ENCODE peak calls at places on chromosome 1, in nine cellular contexts. One of them, this sample, is unnamed.
A peak's percentile ranks its signal among the peaks of the same experiment; 100 is the strongest.

GRCh38 chr1:116956378-116956777 is 45.2 kb upstream of the CD101 start:
- DNase-seq in transverse colon: no peak
- DNase-seq in activated B cell treated with CpG ODN at 0.5 μM for 24 hours: no peak
- DNase-seq in MM.1S: no peak
- DNase-seq in stomach: no peak
- DNase-seq in HFFc6: no peak
- DNase-seq in left ventricle myocardium inferior: no peak
- DNase-seq in brain microvascular endothelial cell: no peak
- DNase-seq in NB4: no peak
- DNase-seq in this sample: no peak

GRCh38 chr1:935751-936231 is 12.1 kb downstream of the SAMD11 start:
- DNase-seq in NB4: no peak
- DNase-seq in stomach: no peak
- DNase-seq in transverse colon: no peak
- DNase-seq in MM.1S: no peak
- DNase-seq in brain microvascular endothelial cell: no peak
- DNase-seq in HFFc6: no peak
- DNase-seq in activated B cell treated with CpG ODN at 0.5 μM for 24 hours: no peak
- DNase-seq in left ventricle myocardium inferior: no peak
- DNase-seq in this sample: no peak

GRCh38 chr1:59026472-59026948 is 242.7 kb upstream of the JUN start:
- DNase-seq in brain microvascular endothelial cell: no peak
- DNase-seq in MM.1S: no peak
- DNase-seq in stomach: no peak
- DNase-seq in NB4: no peak
- DNase-seq in left ventricle myocardium inferior: no peak
- DNase-seq in transverse colon: no peak
- DNase-seq in HFFc6: peak; percentile 84
- DNase-seq in activated B cell treated with CpG ODN at 0.5 μM for 24 hours: no peak
- DNase-seq in this sample: no peak

GRCh38 chr1:233261206-233261605 is 34.3 kb downstream of the PCNX2 start:
- DNase-seq in brain microvascular endothelial cell: no peak
- DNase-seq in stomach: no peak
- DNase-seq in left ventricle myocardium inferior: no peak
- DNase-seq in activated B cell treated with CpG ODN at 0.5 μM for 24 hours: no peak
- DNase-seq in transverse colon: no peak
- DNase-seq in NB4: no peak
- DNase-seq in MM.1S: no peak
- DNase-seq in HFFc6: no peak
- DNase-seq in this sample: peak; percentile 33

GRCh38 chr1:226708342-226708780 is 30.7 kb downstream of the ITPKB start:
- DNase-seq in stomach: no peak
- DNase-seq in transverse colon: no peak
- DNase-seq in MM.1S: no peak
- DNase-seq in NB4: peak; percentile 60
- DNase-seq in left ventricle myocardium inferior: no peak
- DNase-seq in HFFc6: peak; percentile 91
- DNase-seq in activated B cell treated with CpG ODN at 0.5 μM for 24 hours: no peak
- DNase-seq in brain microvascular endothelial cell: peak; percentile 80
- DNase-seq in this sample: no peak

GRCh38 chr1:143698016-143698415 is 273.8 kb downstream of the FAM72C start:
- DNase-seq in left ventricle myocardium inferior: no peak
- DNase-seq in HFFc6: no peak
- DNase-seq in MM.1S: peak; percentile 50
- DNase-seq in brain microvascular endothelial cell: no peak
- DNase-seq in activated B cell treated with CpG ODN at 0.5 μM for 24 hours: no peak
- DNase-seq in NB4: peak; percentile 80
- DNase-seq in stomach: peak; percentile 36
- DNase-seq in transverse colon: peak; percentile 74
- DNase-seq in this sample: no peak

GRCh38 chr1:225343618-225344017 is 84.2 kb downstream of the LBR start:
- DNase-seq in HFFc6: no peak
- DNase-seq in stomach: no peak
- DNase-seq in activated B cell treated with CpG ODN at 0.5 μM for 24 hours: no peak
- DNase-seq in NB4: peak; percentile 58
- DNase-seq in transverse colon: no peak
- DNase-seq in brain microvascular endothelial cell: no peak
- DNase-seq in MM.1S: peak; percentile 36
- DNase-seq in left ventricle myocardium inferior: no peak
- DNase-seq in this sample: no peak

GRCh38 chr1:164611754-164612642 is 53.0 kb downstream of the PBX1 start:
- DNase-seq in NB4: no peak
- DNase-seq in HFFc6: peak; percentile 37
- DNase-seq in MM.1S: no peak
- DNase-seq in activated B cell treated with CpG ODN at 0.5 μM for 24 hours: no peak
- DNase-seq in left ventricle myocardium inferior: no peak
- DNase-seq in brain microvascular endothelial cell: peak; percentile 84
- DNase-seq in transverse colon: peak; percentile 75
- DNase-seq in stomach: peak; percentile 66
- DNase-seq in this sample: no peak

GRCh38 chr1:160127865-160128523 is 12.4 kb downstream of the ATP1A2 start:
- DNase-seq in MM.1S: no peak
- DNase-seq in stomach: no peak
- DNase-seq in left ventricle myocardium inferior: no peak
- DNase-seq in HFFc6: peak; percentile 35
- DNase-seq in activated B cell treated with CpG ODN at 0.5 μM for 24 hours: no peak
- DNase-seq in transverse colon: no peak
- DNase-seq in NB4: peak; percentile 43
- DNase-seq in brain microvascular endothelial cell: peak; percentile 45
- DNase-seq in this sample: no peak

GRCh38 chr1:44293761-44294315 is 61.2 kb downstream of the ERI3 start:
- DNase-seq in left ventricle myocardium inferior: peak; percentile 70
- DNase-seq in brain microvascular endothelial cell: no peak
- DNase-seq in NB4: no peak
- DNase-seq in transverse colon: peak; percentile 53
- DNase-seq in HFFc6: no peak
- DNase-seq in activated B cell treated with CpG ODN at 0.5 μM for 24 hours: no peak
- DNase-seq in MM.1S: no peak
- DNase-seq in stomach: peak; percentile 75
- DNase-seq in this sample: no peak

GRCh38 chr1:171919891-171920887 is 78.9 kb downstream of the DNM3 start:
- DNase-seq in stomach: no peak
- DNase-seq in HFFc6: no peak
- DNase-seq in MM.1S: no peak
- DNase-seq in transverse colon: no peak
- DNase-seq in activated B cell treated with CpG ODN at 0.5 μM for 24 hours: no peak
- DNase-seq in brain microvascular endothelial cell: no peak
- DNase-seq in NB4: no peak
- DNase-seq in left ventricle myocardium inferior: no peak
- DNase-seq in this sample: no peak

GRCh38 chr1:65063025-65063424 is 85.0 kb upstream of the AK4 start:
- DNase-seq in NB4: no peak
- DNase-seq in left ventricle myocardium inferior: no peak
- DNase-seq in stomach: no peak
- DNase-seq in MM.1S: no peak
- DNase-seq in activated B cell treated with CpG ODN at 0.5 μM for 24 hours: no peak
- DNase-seq in HFFc6: no peak
- DNase-seq in transverse colon: no peak
- DNase-seq in brain microvascular endothelial cell: no peak
- DNase-seq in this sample: no peak

GRCh38 chr1:6116137-6116536 is 64.0 kb downstream of the CHD5 start:
- DNase-seq in transverse colon: no peak
- DNase-seq in MM.1S: no peak
- DNase-seq in activated B cell treated with CpG ODN at 0.5 μM for 24 hours: no peak
- DNase-seq in NB4: no peak
- DNase-seq in stomach: no peak
- DNase-seq in brain microvascular endothelial cell: no peak
- DNase-seq in left ventricle myocardium inferior: no peak
- DNase-seq in HFFc6: peak; percentile 72
- DNase-seq in this sample: no peak

GRCh38 chr1:17775796-17776195 is 20.7 kb downstream of the ACTL8 start:
- DNase-seq in activated B cell treated with CpG ODN at 0.5 μM for 24 hours: no peak
- DNase-seq in MM.1S: no peak
- DNase-seq in left ventricle myocardium inferior: no peak
- DNase-seq in stomach: no peak
- DNase-seq in NB4: no peak
- DNase-seq in transverse colon: no peak
- DNase-seq in brain microvascular endothelial cell: no peak
- DNase-seq in HFFc6: no peak
- DNase-seq in this sample: no peak

GRCh38 chr1:65688848-65689247 is 103.8 kb upstream of the PDE4B start:
- DNase-seq in brain microvascular endothelial cell: no peak
- DNase-seq in NB4: no peak
- DNase-seq in transverse colon: no peak
- DNase-seq in HFFc6: no peak
- DNase-seq in MM.1S: no peak
- DNase-seq in left ventricle myocardium inferior: no peak
- DNase-seq in stomach: no peak
- DNase-seq in activated B cell treated with CpG ODN at 0.5 μM for 24 hours: no peak
- DNase-seq in this sample: no peak

GRCh38 chr1:100868364-100868995 is 26.2 kb downstream of the EXTL2 start:
- DNase-seq in transverse colon: no peak
- DNase-seq in left ventricle myocardium inferior: no peak
- DNase-seq in NB4: peak; percentile 56
- DNase-seq in HFFc6: peak; percentile 62
- DNase-seq in stomach: no peak
- DNase-seq in MM.1S: peak; percentile 26
- DNase-seq in brain microvascular endothelial cell: no peak
- DNase-seq in activated B cell treated with CpG ODN at 0.5 μM for 24 hours: no peak
- DNase-seq in this sample: no peak
- TF ChIP-seq CTCF in transverse colon: peak; percentile 59
- TF ChIP-seq CTCF in left ventricle myocardium inferior: peak; percentile 83
- TF ChIP-seq CTCF in NB4: no peak
- TF ChIP-seq CTCF in HFFc6: peak; percentile 89
- TF ChIP-seq CTCF in stomach: peak; percentile 56
- TF ChIP-seq CTCF in MM.1S: peak; percentile 40
- TF ChIP-seq CTCF in brain microvascular endothelial cell: no peak
- TF ChIP-seq CTCF in activated B cell treated with CpG ODN at 0.5 μM for 24 hours: no peak
- TF ChIP-seq CTCF in this sample: peak; percentile 64

GRCh38 chr1:243946946-243947345 is 96.9 kb upstream of the AKT3 start:
- DNase-seq in transverse colon: no peak
- DNase-seq in MM.1S: no peak
- DNase-seq in left ventricle myocardium inferior: no peak
- DNase-seq in activated B cell treated with CpG ODN at 0.5 μM for 24 hours: no peak
- DNase-seq in HFFc6: no peak
- DNase-seq in stomach: no peak
- DNase-seq in brain microvascular endothelial cell: no peak
- DNase-seq in NB4: peak; percentile 47
- DNase-seq in this sample: peak; percentile 38
- TF ChIP-seq CTCF in transverse colon: peak; percentile 16
- TF ChIP-seq CTCF in MM.1S: peak; percentile 20
- TF ChIP-seq CTCF in left ventricle myocardium inferior: peak; percentile 50
- TF ChIP-seq CTCF in activated B cell treated with CpG ODN at 0.5 μM for 24 hours: no peak
- TF ChIP-seq CTCF in HFFc6: peak; percentile 78
- TF ChIP-seq CTCF in stomach: no peak
- TF ChIP-seq CTCF in brain microvascular endothelial cell: peak; percentile 72
- TF ChIP-seq CTCF in NB4: peak; percentile 65
- TF ChIP-seq CTCF in this sample: peak; percentile 29

DNA sequence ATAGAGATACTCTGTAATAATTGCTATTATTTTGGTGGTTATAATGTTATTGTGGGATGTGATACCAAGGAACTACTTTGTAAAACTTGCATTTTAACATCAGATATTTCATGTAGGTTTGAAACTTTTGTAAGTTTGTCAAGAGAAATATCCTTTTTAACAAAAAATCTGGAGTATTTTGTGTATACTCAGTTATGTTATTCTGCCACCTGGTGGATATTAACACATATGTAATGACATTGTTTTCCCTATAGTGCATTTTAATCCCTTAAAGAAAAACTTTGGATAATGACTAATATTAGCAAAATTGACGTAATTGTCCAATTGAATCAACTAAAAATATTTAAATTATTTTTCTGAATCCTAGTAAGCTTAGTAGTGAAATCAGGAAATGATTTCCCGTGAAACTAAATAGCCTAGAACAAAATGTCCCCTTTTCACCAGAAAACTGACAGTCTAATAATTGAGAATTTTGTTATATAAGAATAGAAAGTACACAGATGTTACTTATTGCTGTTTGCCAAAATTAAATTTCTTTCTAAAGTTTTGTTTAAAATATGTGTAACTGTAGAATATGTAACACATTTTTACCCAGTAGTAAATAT is 39.6 kb downstream of the KCTD3 start:
- DNase-seq in MM.1S: peak; percentile 19
- DNase-seq in stomach: no peak
- DNase-seq in transverse colon: no peak
- DNase-seq in NB4: peak; percentile 8
- DNase-seq in left ventricle myocardium inferior: no peak
- DNase-seq in HFFc6: peak; percentile 21
- DNase-seq in brain microvascular endothelial cell: no peak
- DNase-seq in activated B cell treated with CpG ODN at 0.5 μM for 24 hours: no peak
- DNase-seq in this sample: peak; percentile 12
- TF ChIP-seq CTCF in MM.1S: peak; percentile 59
- TF ChIP-seq CTCF in stomach: peak; percentile 25
- TF ChIP-seq CTCF in transverse colon: peak; percentile 35
- TF ChIP-seq CTCF in NB4: no peak
- TF ChIP-seq CTCF in left ventricle myocardium inferior: peak; percentile 59
- TF ChIP-seq CTCF in HFFc6: peak; percentile 86
- TF ChIP-seq CTCF in brain microvascular endothelial cell: peak; percentile 15
- TF ChIP-seq CTCF in activated B cell treated with CpG ODN at 0.5 μM for 24 hours: peak; percentile 23
- TF ChIP-seq CTCF in this sample: peak; percentile 42

GRCh38 chr1:210195635-210196160 is 36.9 kb upstream of the SERTAD4 start:
- DNase-seq in activated B cell treated with CpG ODN at 0.5 μM for 24 hours: no peak
- DNase-seq in brain microvascular endothelial cell: no peak
- DNase-seq in transverse colon: no peak
- DNase-seq in left ventricle myocardium inferior: no peak
- DNase-seq in stomach: no peak
- DNase-seq in HFFc6: no peak
- DNase-seq in MM.1S: no peak
- DNase-seq in NB4: no peak
- DNase-seq in this sample: no peak

GRCh38 chr1:210201671-210202070 is 30.9 kb upstream of the SERTAD4 start:
- DNase-seq in left ventricle myocardium inferior: no peak
- DNase-seq in transverse colon: no peak
- DNase-seq in brain microvascular endothelial cell: no peak
- DNase-seq in stomach: no peak
- DNase-seq in MM.1S: no peak
- DNase-seq in HFFc6: peak; percentile 42
- DNase-seq in NB4: no peak
- DNase-seq in activated B cell treated with CpG ODN at 0.5 μM for 24 hours: no peak
- DNase-seq in this sample: no peak

GRCh38 chr1:210198840-210199239 is 33.8 kb upstream of the SERTAD4 start:
- DNase-seq in activated B cell treated with CpG ODN at 0.5 μM for 24 hours: no peak
- DNase-seq in left ventricle myocardium inferior: no peak
- DNase-seq in stomach: no peak
- DNase-seq in brain microvascular endothelial cell: no peak
- DNase-seq in transverse colon: no peak
- DNase-seq in MM.1S: no peak
- DNase-seq in HFFc6: no peak
- DNase-seq in NB4: no peak
- DNase-seq in this sample: no peak

DNA sequence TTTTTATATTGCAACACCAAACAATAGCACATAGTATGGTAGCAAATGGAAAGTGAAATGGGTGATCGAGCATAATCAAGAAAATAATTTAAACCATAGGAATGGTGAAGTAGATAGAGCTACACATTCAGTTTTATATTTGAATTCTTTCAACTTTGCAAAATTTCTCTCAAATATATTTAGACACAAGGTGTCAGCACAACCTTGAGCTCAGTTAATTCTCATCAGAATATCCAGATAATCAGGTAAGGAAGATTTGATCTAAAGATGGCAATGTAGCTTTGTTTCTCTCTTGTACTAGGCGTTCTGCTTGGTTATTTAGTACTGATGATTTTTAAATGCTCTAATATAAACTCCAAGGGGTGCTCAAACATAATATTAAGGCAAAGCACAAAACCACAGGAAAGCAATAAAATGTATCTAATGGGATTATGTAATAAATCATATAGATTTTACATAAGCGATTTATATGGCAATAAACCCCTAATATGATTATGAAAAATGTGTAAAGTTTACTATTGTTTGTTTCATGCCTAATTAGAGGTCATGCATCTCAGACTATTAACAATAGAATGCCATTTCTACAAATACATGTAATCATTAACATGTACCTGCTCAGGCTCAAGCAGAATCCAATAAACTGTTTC is 32.4 kb upstream of the SERTAD4 start:
- DNase-seq in brain microvascular endothelial cell: no peak
- DNase-seq in left ventricle myocardium inferior: no peak
- DNase-seq in NB4: no peak
- DNase-seq in stomach: no peak
- DNase-seq in activated B cell treated with CpG ODN at 0.5 μM for 24 hours: no peak
- DNase-seq in MM.1S: no peak
- DNase-seq in HFFc6: no peak
- DNase-seq in transverse colon: no peak
- DNase-seq in this sample: no peak
- TF ChIP-seq CTCF in brain microvascular endothelial cell: no peak
- TF ChIP-seq CTCF in left ventricle myocardium inferior: peak; percentile 45
- TF ChIP-seq CTCF in NB4: no peak
- TF ChIP-seq CTCF in stomach: peak; percentile 20
- TF ChIP-seq CTCF in activated B cell treated with CpG ODN at 0.5 μM for 24 hours: no peak
- TF ChIP-seq CTCF in MM.1S: no peak
- TF ChIP-seq CTCF in HFFc6: no peak
- TF ChIP-seq CTCF in transverse colon: peak; percentile 20
- TF ChIP-seq CTCF in this sample: no peak